ENCODE peak calls at places on chromosome 15, in seven cellular contexts. N is K562, B is HCT116, D is GM12878, M is HepG2, Q is H1, F is SK-N-SH. G is an unnamed sample.

GRCh38 chr15:30030350-30030749 is 52.4 kb upstream of the GOLGA8J start:
- DNase-seq in N (no peak), B (peak), D (no peak), M (no peak), Q (no peak), F (no peak), G (peak)

GRCh38 chr15:81111510-81112375 is 22.3 kb upstream of the CFAP161 start:
- DNase-seq in N (no peak), B (no peak), D (peak), M (no peak), Q (no peak), F (no peak), G (no peak)

GRCh38 chr15:42863572-42864239 is 56.9 kb downstream of the TTBK2 start:
- DNase-seq in N (no peak), B (no peak), D (no peak), M (no peak), Q (no peak), F (no peak), G (peak)

GRCh38 chr15:28086175-28086703 is 12.9 kb downstream of the OCA2 start:
- DNase-seq in N (peak), B (peak), D (peak), M (peak), Q (peak), F (peak), G (peak)

GRCh38 chr15:99951471-99951870 is 218.2 kb upstream of the LYSMD4 start:
- DNase-seq in N (no peak), B (no peak), D (no peak), M (no peak), Q (no peak), F (no peak), G (no peak)

GRCh38 chr15:69450968-69451695 is 1.5 kb upstream of the RPLP1 start:
- DNase-seq in N (no peak), B (no peak), D (no peak), M (peak), Q (no peak), F (no peak), G (no peak)

GRCh38 chr15:33045066-33045810 is 149.3 kb downstream of the FMN1 start:
- DNase-seq in N (no peak), B (no peak), D (no peak), M (no peak), Q (no peak), F (no peak), G (no peak)

GRCh38 chr15:98147415-98147814 is 186.9 kb downstream of the ARRDC4 start:
- DNase-seq in N (no peak), B (no peak), D (no peak), M (no peak), Q (no peak), F (no peak), G (no peak)

GRCh38 chr15:65411470-65412071 is 11.2 kb downstream of the IGDCC4 start:
- DNase-seq in N (no peak), B (no peak), D (no peak), M (no peak), Q (no peak), F (no peak), G (no peak)

GRCh38 chr15:38635170-38635569 is 70.6 kb upstream of the RASGRP1 start:
- DNase-seq in N (no peak), B (no peak), D (no peak), M (no peak), Q (no peak), F (no peak), G (no peak)

GRCh38 chr15:77421370-77421700 is 647 bp downstream of the HMG20A start:
- DNase-seq in N (no peak), B (no peak), D (no peak), M (peak), Q (no peak), F (peak), G (no peak)

GRCh38 chr15:43509002-43509922 is 8.1 kb upstream of the MAP1A start:
- DNase-seq in N (no peak), B (no peak), D (no peak), M (peak), Q (no peak), F (peak), G (no peak)

GRCh38 chr15:70047386-70048195 is 50.1 kb downstream of the TLE3 start:
- DNase-seq in N (no peak), B (no peak), D (no peak), M (no peak), Q (no peak), F (no peak), G (no peak)

GRCh38 chr15:22959451-22960101 is 20.6 kb downstream of the CYFIP1 start:
- DNase-seq in N (no peak), B (no peak), D (no peak), M (no peak), Q (no peak), F (no peak), G (no peak)

GRCh38 chr15:100250166-100250800 is 91.5 kb downstream of the ADAMTS17 start:
- DNase-seq in N (no peak), B (no peak), D (no peak), M (no peak), Q (no peak), F (no peak), G (no peak)

GRCh38 chr15:90106522-90107117 is 4.4 kb upstream of the IDH2 start:
- DNase-seq in N (no peak), B (no peak), D (no peak), M (no peak), Q (no peak), F (peak), G (peak)

GRCh38 chr15:90101969-90102890 is at the start of gene IDH2:
- DNase-seq in N (peak), B (peak), D (no peak), M (peak), Q (peak), F (peak), G (peak)

GRCh38 chr15:90104551-90104950 is 2.3 kb upstream of the IDH2 start:
- DNase-seq in N (no peak), B (no peak), D (no peak), M (no peak), Q (no peak), F (no peak), G (peak)

GRCh38 chr15:90103669-90104329 is 1.5 kb upstream of the IDH2 start:
- DNase-seq in N (no peak), B (no peak), D (no peak), M (peak), Q (no peak), F (no peak), G (peak)

GRCh38 chr15:90105521-90105920 is 3.3 kb upstream of the IDH2 start:
- DNase-seq in N (no peak), B (no peak), D (no peak), M (no peak), Q (no peak), F (no peak), G (no peak)
- TF ChIP-seq JUND in N (no peak), B (no peak), D (no peak), M (no peak), Q (no peak), F (no peak), G (no peak)

GRCh38 chr15:37075777-37076176 is 24.6 kb downstream of the MEIS2 start:
- DNase-seq in N (no peak), B (no peak), D (no peak), M (no peak), Q (no peak), F (no peak), G (no peak)

GRCh38 chr15:37078566-37078965 is 21.8 kb downstream of the MEIS2 start:
- DNase-seq in N (peak), B (no peak), D (no peak), M (no peak), Q (no peak), F (no peak), G (no peak)

GRCh38 chr15:37079726-37080125 is 20.6 kb downstream of the MEIS2 start:
- DNase-seq in N (no peak), B (no peak), D (no peak), M (no peak), Q (no peak), F (no peak), G (no peak)

GRCh38 chr15:37078000-37078399 is 22.3 kb downstream of the MEIS2 start:
- DNase-seq in N (no peak), B (no peak), D (no peak), M (no peak), Q (no peak), F (no peak), G (no peak)

GRCh38 chr15:37076543-37076942 is 23.8 kb downstream of the MEIS2 start:
- DNase-seq in N (no peak), B (no peak), D (no peak), M (no peak), Q (no peak), F (no peak), G (no peak)
- TF ChIP-seq JUND in N (no peak), B (no peak), D (no peak), M (no peak), Q (no peak), F (peak), G (no peak)

DNA sequence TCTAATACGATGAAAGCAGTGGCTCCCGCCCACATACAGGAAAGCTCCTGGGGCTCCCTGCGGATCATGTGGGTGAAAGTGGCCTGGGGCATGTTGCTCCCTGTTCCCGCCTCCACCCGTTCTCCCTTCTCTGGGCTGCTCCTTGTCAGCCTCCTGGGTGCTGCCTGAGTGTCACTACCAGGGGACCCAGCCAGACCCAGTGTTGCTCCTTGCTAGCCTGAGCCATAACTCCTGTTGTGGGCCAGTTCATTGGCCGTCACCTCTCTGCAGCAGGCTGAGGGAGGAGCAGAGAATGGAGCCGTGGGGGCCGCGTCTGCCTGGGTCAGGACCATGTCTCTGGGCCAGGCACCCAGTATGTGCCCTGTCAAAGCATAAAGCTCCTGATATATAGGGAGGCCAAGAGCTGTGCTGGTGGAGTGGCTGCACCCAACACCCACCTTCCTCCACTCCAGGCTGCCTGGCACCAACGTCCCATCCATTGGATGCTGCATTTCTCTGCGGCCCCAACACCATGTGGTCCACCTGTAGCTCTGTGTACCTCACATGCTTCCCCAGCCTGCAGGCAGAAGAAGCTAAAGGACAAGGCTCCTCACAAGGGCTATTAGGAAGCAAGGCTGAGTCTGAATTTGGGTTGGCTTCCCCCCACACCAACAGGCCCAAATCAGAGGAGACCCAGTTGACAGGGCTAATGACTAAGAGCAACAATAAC is 40.5 kb downstream of the KLF13 start:
- DNase-seq in N (no peak), B (no peak), D (no peak), M (no peak), Q (no peak), F (no peak), G (no peak)
- TF ChIP-seq JUND in N (no peak), B (no peak), D (no peak), M (no peak), Q (no peak), F (no peak), G (no peak)

GRCh38 chr15:66763186-66764066 is 61.4 kb downstream of the SMAD6 start:
- DNase-seq in N (no peak), B (no peak), D (no peak), M (no peak), Q (no peak), F (peak), G (peak)
- TF ChIP-seq JUND in N (no peak), B (no peak), D (no peak), M (no peak), Q (no peak), F (no peak), G (no peak)

GRCh38 chr15:68383161-68384074 is 48.5 kb downstream of the ITGA11 start:
- DNase-seq in N (peak), B (peak), D (no peak), M (peak), Q (peak), F (peak), G (peak)

GRCh38 chr15:68386587-68387287 is 45.2 kb downstream of the ITGA11 start:
- DNase-seq in N (no peak), B (no peak), D (no peak), M (no peak), Q (peak), F (no peak), G (no peak)

GRCh38 chr15:68385671-68386586 is 46.0 kb downstream of the ITGA11 start:
- DNase-seq in N (no peak), B (no peak), D (no peak), M (no peak), Q (peak), F (no peak), G (no peak)

GRCh38 chr15:68385240-68385561 is 46.8 kb downstream of the ITGA11 start:
- DNase-seq in N (no peak), B (no peak), D (no peak), M (no peak), Q (peak), F (no peak), G (no peak)

GRCh38 chr15:68384451-68385239 is 47.3 kb downstream of the ITGA11 start:
- DNase-seq in N (no peak), B (no peak), D (no peak), M (no peak), Q (peak), F (peak), G (no peak)
- TF ChIP-seq JUND in N (no peak), B (no peak), D (no peak), M (no peak), Q (no peak), F (peak), G (no peak)

GRCh38 chr15:50137330-50137761 is 18.3 kb upstream of the ATP8B4 start:
- DNase-seq in N (peak), B (peak), D (no peak), M (no peak), Q (no peak), F (no peak), G (no peak)

GRCh38 chr15:50137893-50138292 is 18.9 kb upstream of the ATP8B4 start:
- DNase-seq in N (no peak), B (no peak), D (no peak), M (no peak), Q (no peak), F (no peak), G (no peak)

GRCh38 chr15:50138391-50138790 is 19.4 kb upstream of the ATP8B4 start:
- DNase-seq in N (no peak), B (no peak), D (no peak), M (no peak), Q (no peak), F (no peak), G (no peak)

GRCh38 chr15:50141856-50142255 is 22.8 kb upstream of the ATP8B4 start:
- DNase-seq in N (no peak), B (no peak), D (no peak), M (no peak), Q (no peak), F (no peak), G (no peak)

DNA sequence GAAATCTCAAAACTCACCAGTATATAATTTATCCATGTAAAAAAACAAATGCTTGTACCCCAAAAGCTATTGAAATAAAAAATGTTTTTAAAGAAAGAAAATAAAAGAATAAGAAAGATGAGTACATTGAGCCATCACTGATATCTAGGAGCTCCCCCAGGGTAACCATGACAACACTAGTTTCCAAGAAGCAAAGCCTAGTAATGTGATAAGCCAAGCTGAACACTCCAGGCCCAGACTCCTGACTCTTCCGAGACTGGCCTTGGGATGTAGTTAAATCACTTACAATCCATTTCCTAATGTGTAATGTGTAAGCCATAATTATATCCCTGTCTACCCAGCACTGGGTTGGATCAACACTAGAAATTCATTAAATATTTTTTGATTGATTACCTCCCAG is 21.1 kb upstream of the ATP8B4 start:
- DNase-seq in N (no peak), B (no peak), D (no peak), M (no peak), Q (no peak), F (no peak), G (no peak)
- TF ChIP-seq JUND in N (no peak), B (no peak), D (no peak), M (no peak), Q (no peak), F (no peak), G (no peak)

GRCh38 chr15:45022871-45023658 is at the start of gene SORD:
- DNase-seq in N (peak), B (peak), D (no peak), M (peak), Q (peak), F (peak), G (peak)
- TF ChIP-seq JUND in N (no peak), B (no peak), D (no peak), M (peak), Q (no peak), F (no peak), G (no peak)

DNA sequence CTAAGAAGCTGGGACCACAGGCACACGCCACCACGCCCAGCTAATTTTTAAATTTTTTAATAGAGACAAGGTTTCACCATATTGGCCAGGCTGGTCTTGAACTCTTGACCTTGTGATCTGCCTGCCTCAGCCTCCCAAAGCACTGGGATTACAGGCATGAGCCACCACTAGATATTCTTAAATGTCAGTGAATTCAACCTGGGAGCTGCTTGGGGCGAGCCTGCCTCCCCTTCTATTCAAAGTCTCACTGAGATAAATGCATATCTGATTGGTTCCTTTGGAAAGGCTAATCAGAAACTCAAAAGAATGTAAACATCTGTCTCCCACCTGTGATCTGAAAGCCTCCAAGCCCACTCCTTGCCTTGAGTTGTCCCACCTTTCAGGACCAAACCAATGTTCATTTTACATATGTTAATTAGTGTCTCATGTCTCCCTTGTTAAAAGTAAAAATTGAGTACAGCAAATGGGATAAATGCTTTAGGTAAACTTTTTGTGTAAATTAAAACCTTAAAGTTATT is 15.0 kb downstream of the CYP11A1 start:
- DNase-seq in N (no peak), B (no peak), D (no peak), M (no peak), Q (no peak), F (no peak), G (no peak)
- TF ChIP-seq JUND in N (no peak), B (no peak), D (no peak), M (no peak), Q (no peak), F (no peak), G (no peak)

GRCh38 chr15:85022860-85023403 is 41.3 kb downstream of the PDE8A start:
- DNase-seq in N (no peak), B (no peak), D (no peak), M (no peak), Q (no peak), F (no peak), G (peak)

GRCh38 chr15:85024003-85024402 is 42.3 kb downstream of the PDE8A start:
- DNase-seq in N (peak), B (no peak), D (no peak), M (no peak), Q (no peak), F (no peak), G (no peak)

GRCh38 chr15:85025516-85026279 is 44.0 kb downstream of the PDE8A start:
- DNase-seq in N (no peak), B (no peak), D (no peak), M (no peak), Q (no peak), F (no peak), G (no peak)

GRCh38 chr15:85026304-85027032 is 44.8 kb downstream of the PDE8A start:
- DNase-seq in N (no peak), B (no peak), D (no peak), M (no peak), Q (no peak), F (no peak), G (no peak)

GRCh38 chr15:85024509-85025336 is 43.1 kb downstream of the PDE8A start:
- DNase-seq in N (no peak), B (no peak), D (no peak), M (peak), Q (no peak), F (no peak), G (no peak)
- TF ChIP-seq JUND in N (no peak), B (no peak), D (no peak), M (no peak), Q (no peak), F (no peak), G (no peak)

DNA sequence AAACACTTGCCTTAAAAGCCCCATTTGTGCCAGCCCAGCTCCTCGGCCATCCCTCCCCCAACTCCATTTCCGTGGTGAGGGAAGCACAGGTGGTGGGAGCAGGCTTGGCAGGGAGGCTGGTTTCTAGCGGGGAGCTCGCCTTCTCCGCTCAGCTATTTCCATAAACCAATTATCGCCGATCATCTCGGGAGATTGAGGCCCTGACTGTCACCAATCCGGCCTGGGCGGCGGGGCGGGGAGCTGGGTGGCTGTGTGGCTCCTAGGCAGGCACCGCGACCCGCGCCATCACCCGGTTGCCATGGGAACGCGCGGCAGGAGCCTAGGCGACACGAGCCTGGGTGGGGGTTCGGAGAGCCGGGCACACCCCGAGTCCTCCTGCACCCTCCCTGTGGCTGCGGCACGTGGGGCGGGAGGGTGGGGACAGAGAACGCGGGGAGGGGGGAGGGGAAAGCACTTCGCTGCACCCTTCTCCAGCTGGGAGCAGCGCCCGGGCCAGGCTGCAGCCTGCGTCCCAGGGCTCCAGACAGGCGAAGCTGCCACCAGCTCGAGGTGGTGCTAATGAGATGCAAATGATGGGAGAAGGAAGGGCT is 9.3 kb downstream of the CCDC33 start:
- DNase-seq in N (peak), B (no peak), D (no peak), M (no peak), Q (no peak), F (peak), G (peak)
- TF ChIP-seq JUND in N (no peak), B (no peak), D (no peak), M (no peak), Q (no peak), F (no peak), G (no peak)